ENCODE peak calls at places on chromosomes 12 and 14, in six cellular contexts. One of them, this sample, is unnamed. For H3K4me1, the result is how much of the 10 kb centered on the place peaks cover.

GRCh38 chr12:48767047-48767446 is 21.8 kb downstream of the ADCY6 start:
- DNase-seq in GM12878: no peak
- DNase-seq in HepG2: no peak
- DNase-seq in K562: no peak
- DNase-seq in SK-N-SH: no peak
- DNase-seq in H1: no peak
- DNase-seq in this sample: no peak

GRCh38 chr12:115947696-115948062 is 329.8 kb downstream of the MED13L start:
- DNase-seq in GM12878: no peak
- DNase-seq in HepG2: no peak
- DNase-seq in K562: peak
- DNase-seq in SK-N-SH: no peak
- DNase-seq in H1: no peak
- DNase-seq in this sample: no peak

GRCh38 chr12:3998968-3999792 is 126.0 kb upstream of the PARP11 start:
- DNase-seq in GM12878: no peak
- DNase-seq in HepG2: peak
- DNase-seq in K562: no peak
- DNase-seq in SK-N-SH: no peak
- DNase-seq in H1: no peak
- DNase-seq in this sample: no peak

GRCh38 chr12:93317227-93317626 is 60.5 kb upstream of the NUDT4 start:
- DNase-seq in GM12878: no peak
- DNase-seq in HepG2: peak
- DNase-seq in K562: no peak
- DNase-seq in SK-N-SH: no peak
- DNase-seq in H1: no peak
- DNase-seq in this sample: no peak

GRCh38 chr14:53537421-53538315 is 384.5 kb upstream of the DDHD1 start:
- DNase-seq in GM12878: no peak
- DNase-seq in HepG2: no peak
- DNase-seq in K562: no peak
- DNase-seq in SK-N-SH: no peak
- DNase-seq in H1: no peak
- DNase-seq in this sample: no peak

GRCh38 chr14:96095581-96096476 is 56.7 kb downstream of the C14orf132 start:
- DNase-seq in GM12878: no peak
- DNase-seq in HepG2: peak
- DNase-seq in K562: no peak
- DNase-seq in SK-N-SH: peak
- DNase-seq in H1: no peak
- DNase-seq in this sample: no peak

GRCh38 chr12:131415781-131416180 is 295.1 kb upstream of the SFSWAP start:
- DNase-seq in GM12878: no peak
- DNase-seq in HepG2: no peak
- DNase-seq in K562: peak
- DNase-seq in SK-N-SH: peak
- DNase-seq in H1: no peak
- DNase-seq in this sample: peak

GRCh38 chr14:80669416-80669815 is 272.1 kb downstream of the CEP128 start:
- DNase-seq in GM12878: no peak
- DNase-seq in HepG2: no peak
- DNase-seq in K562: no peak
- DNase-seq in SK-N-SH: no peak
- DNase-seq in H1: no peak
- DNase-seq in this sample: no peak

GRCh38 chr12:56028511-56029165 is 7.8 kb downstream of the IKZF4 start:
- DNase-seq in GM12878: no peak
- DNase-seq in HepG2: no peak
- DNase-seq in K562: no peak
- DNase-seq in SK-N-SH: no peak
- DNase-seq in H1: no peak
- DNase-seq in this sample: no peak

GRCh38 chr14:76997257-76997970 is 31.1 kb downstream of the IRF2BPL start:
- DNase-seq in GM12878: no peak
- DNase-seq in HepG2: no peak
- DNase-seq in K562: no peak
- DNase-seq in SK-N-SH: no peak
- DNase-seq in H1: no peak
- DNase-seq in this sample: no peak

GRCh38 chr12:105955976-105956375 is 182.8 kb downstream of the NUAK1 start:
- DNase-seq in GM12878: no peak
- DNase-seq in HepG2: no peak
- DNase-seq in K562: no peak
- DNase-seq in SK-N-SH: no peak
- DNase-seq in H1: no peak
- DNase-seq in this sample: no peak

GRCh38 chr14:95208598-95208997 is 51.3 kb upstream of the DICER1 start:
- DNase-seq in GM12878: no peak
- DNase-seq in HepG2: no peak
- DNase-seq in K562: no peak
- DNase-seq in SK-N-SH: no peak
- DNase-seq in H1: no peak
- DNase-seq in this sample: no peak

GRCh38 chr12:49705479-49706267 is 1.5 kb downstream of the FMNL3 start:
- DNase-seq in GM12878: no peak
- DNase-seq in HepG2: peak
- DNase-seq in K562: no peak
- DNase-seq in SK-N-SH: peak
- DNase-seq in H1: no peak
- DNase-seq in this sample: no peak

GRCh38 chr12:81284137-81284536 is 206.3 kb downstream of the ACSS3 start:
- DNase-seq in GM12878: no peak
- DNase-seq in HepG2: no peak
- DNase-seq in K562: no peak
- DNase-seq in SK-N-SH: no peak
- DNase-seq in H1: no peak
- DNase-seq in this sample: no peak

GRCh38 chr14:61887628-61888027 is 125.4 kb downstream of the SNAPC1 start:
- DNase-seq in GM12878: no peak
- DNase-seq in HepG2: no peak
- DNase-seq in K562: no peak
- DNase-seq in SK-N-SH: no peak
- DNase-seq in H1: no peak
- DNase-seq in this sample: no peak

GRCh38 chr14:106665814-106666213 is 1139.4 kb downstream of the TMEM121 start:
- DNase-seq in GM12878: no peak
- DNase-seq in HepG2: no peak
- DNase-seq in K562: no peak
- DNase-seq in SK-N-SH: no peak
- DNase-seq in H1: no peak
- DNase-seq in this sample: no peak

GRCh38 chr14:49446801-49447200 is 139.4 kb downstream of the RPS29 start:
- DNase-seq in GM12878: no peak
- DNase-seq in HepG2: no peak
- DNase-seq in K562: no peak
- DNase-seq in SK-N-SH: no peak
- DNase-seq in H1: no peak
- DNase-seq in this sample: no peak

GRCh38 chr12:83843531-83843930 is 1069.1 kb downstream of the SLC6A15 start:
- DNase-seq in GM12878: no peak
- DNase-seq in HepG2: no peak
- DNase-seq in K562: no peak
- DNase-seq in SK-N-SH: no peak
- DNase-seq in H1: no peak
- DNase-seq in this sample: no peak

GRCh38 chr12:32031109-32031508 is 71.9 kb downstream of the RESF1 start:
- DNase-seq in GM12878: no peak
- DNase-seq in HepG2: no peak
- DNase-seq in K562: peak
- DNase-seq in SK-N-SH: no peak
- DNase-seq in H1: no peak
- DNase-seq in this sample: no peak

GRCh38 chr14:36944307-36945010 is 227.9 kb downstream of the SLC25A21 start:
- DNase-seq in GM12878: no peak
- DNase-seq in HepG2: no peak
- DNase-seq in K562: no peak
- DNase-seq in SK-N-SH: no peak
- DNase-seq in H1: no peak
- DNase-seq in this sample: no peak

GRCh38 chr14:36874396-36875138 is 212.9 kb downstream of the PAX9 start:
- DNase-seq in GM12878: no peak
- DNase-seq in HepG2: no peak
- DNase-seq in K562: no peak
- DNase-seq in SK-N-SH: no peak
- DNase-seq in H1: no peak
- DNase-seq in this sample: no peak

GRCh38 chr12:113334786-113335539 is at the start of gene SLC8B1:
- DNase-seq in GM12878: no peak
- DNase-seq in HepG2: peak
- DNase-seq in K562: peak
- DNase-seq in SK-N-SH: peak
- DNase-seq in H1: peak
- DNase-seq in this sample: no peak

DNA sequence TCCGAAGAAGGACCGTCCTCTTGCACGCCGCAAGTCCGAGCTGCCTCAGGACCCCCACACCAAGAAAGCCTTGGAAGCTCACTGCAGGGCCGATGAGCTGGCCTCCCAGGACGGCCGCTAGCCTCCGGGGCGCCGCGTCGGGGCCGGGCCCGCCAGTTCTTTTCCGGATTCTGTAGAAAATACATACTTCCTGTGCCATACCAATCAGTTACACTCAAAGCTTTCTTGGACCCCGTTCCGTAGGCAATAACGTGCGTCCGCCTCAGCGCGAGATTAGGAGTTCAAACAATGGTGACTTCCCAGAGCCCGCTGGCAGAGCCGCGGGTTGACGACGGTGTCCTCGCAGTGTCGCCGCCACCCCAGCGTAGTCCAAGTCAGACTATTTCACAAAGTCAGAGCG is 39.2 kb upstream of the DYNC1H1 start:
- DNase-seq in GM12878: no peak
- DNase-seq in HepG2: no peak
- DNase-seq in K562: no peak
- DNase-seq in SK-N-SH: no peak
- DNase-seq in H1: no peak
- DNase-seq in this sample: no peak
- H3K4me1 ChIP-seq in GM12878: under half
- H3K4me1 ChIP-seq in HepG2: under half
- H3K4me1 ChIP-seq in K562: under half
- H3K4me1 ChIP-seq in SK-N-SH: under half
- H3K4me1 ChIP-seq in H1: under half
- H3K4me1 ChIP-seq in this sample: under half

GRCh38 chr12:13039557-13039956 is 4.6 kb upstream of the FAM234B start:
- DNase-seq in GM12878: no peak
- DNase-seq in HepG2: no peak
- DNase-seq in K562: no peak
- DNase-seq in SK-N-SH: no peak
- DNase-seq in H1: no peak
- DNase-seq in this sample: no peak

GRCh38 chr12:13038491-13039161 is 5.6 kb upstream of the FAM234B start:
- DNase-seq in GM12878: no peak
- DNase-seq in HepG2: no peak
- DNase-seq in K562: no peak
- DNase-seq in SK-N-SH: no peak
- DNase-seq in H1: no peak
- DNase-seq in this sample: no peak

GRCh38 chr12:13041224-13041623 is 3.0 kb upstream of the FAM234B start:
- DNase-seq in GM12878: no peak
- DNase-seq in HepG2: no peak
- DNase-seq in K562: no peak
- DNase-seq in SK-N-SH: no peak
- DNase-seq in H1: no peak
- DNase-seq in this sample: no peak

GRCh38 chr12:13033266-13033875 is 10.8 kb upstream of the FAM234B start:
- DNase-seq in GM12878: no peak
- DNase-seq in HepG2: no peak
- DNase-seq in K562: no peak
- DNase-seq in SK-N-SH: no peak
- DNase-seq in H1: no peak
- DNase-seq in this sample: no peak

DNA sequence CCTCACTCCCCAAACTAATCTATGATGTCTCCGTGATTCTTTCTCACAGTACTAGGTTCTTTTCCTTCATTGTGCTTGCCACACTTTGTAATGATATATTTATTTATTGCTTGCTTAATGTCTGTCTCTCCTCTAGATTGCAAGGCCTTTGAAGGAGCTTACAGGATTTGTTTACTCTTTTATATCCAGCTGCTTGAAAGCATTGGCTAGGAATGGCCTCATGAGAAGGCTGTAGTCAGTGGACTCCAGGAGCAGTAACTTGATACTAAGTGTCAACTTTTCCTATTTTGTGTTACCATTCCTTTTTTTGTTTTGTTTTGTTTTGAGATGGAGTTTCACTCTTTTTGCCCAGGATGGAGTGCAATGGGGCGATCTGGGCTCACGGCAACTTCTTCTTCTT is 7.3 kb upstream of the FAM234B start:
- DNase-seq in GM12878: no peak
- DNase-seq in HepG2: no peak
- DNase-seq in K562: no peak
- DNase-seq in SK-N-SH: no peak
- DNase-seq in H1: no peak
- DNase-seq in this sample: no peak
- TF ChIP-seq JUND in GM12878: no peak
- TF ChIP-seq JUND in HepG2: no peak
- TF ChIP-seq JUND in K562: no peak
- TF ChIP-seq JUND in SK-N-SH: no peak
- TF ChIP-seq JUND in H1: no peak
- TF ChIP-seq JUND in this sample: no peak

GRCh38 chr14:24332094-24332983 is 2.5 kb downstream of the ADCY4 start:
- DNase-seq in GM12878: peak
- DNase-seq in HepG2: peak
- DNase-seq in K562: peak
- DNase-seq in SK-N-SH: peak
- DNase-seq in H1: peak
- DNase-seq in this sample: no peak
- H3K4me3 ChIP-seq in GM12878: peak
- H3K4me3 ChIP-seq in HepG2: peak
- H3K4me3 ChIP-seq in K562: peak
- H3K4me3 ChIP-seq in SK-N-SH: no peak
- H3K4me3 ChIP-seq in H1: peak
- H3K4me3 ChIP-seq in this sample: no peak

DNA sequence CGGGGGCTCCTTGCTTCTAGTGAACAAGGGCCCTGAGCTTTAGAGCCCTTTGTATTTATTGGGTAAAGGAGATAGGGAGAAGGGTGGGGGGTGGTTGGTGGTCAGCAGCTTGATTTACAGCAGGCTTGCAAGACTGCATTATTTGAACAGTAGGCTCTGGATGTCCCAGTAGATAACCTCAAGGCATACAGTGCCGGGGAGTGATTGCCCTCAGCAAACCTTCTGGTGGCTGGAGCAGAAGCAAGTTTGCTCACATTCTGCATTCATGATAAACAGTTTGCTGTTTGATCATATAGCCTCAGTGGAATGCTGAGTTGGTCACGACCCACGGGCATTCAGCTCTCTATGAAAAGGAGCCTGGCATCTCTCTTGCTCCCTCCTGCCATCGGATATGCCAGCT is 16.5 kb upstream of the MAPKAPK5 start:
- DNase-seq in GM12878: no peak
- DNase-seq in HepG2: no peak
- DNase-seq in K562: no peak
- DNase-seq in SK-N-SH: no peak
- DNase-seq in H1: no peak
- DNase-seq in this sample: no peak
- H3K4me1 ChIP-seq in GM12878: under half
- H3K4me1 ChIP-seq in HepG2: under half
- H3K4me1 ChIP-seq in K562: under half
- H3K4me1 ChIP-seq in SK-N-SH: under half
- H3K4me1 ChIP-seq in H1: under half
- H3K4me1 ChIP-seq in this sample: under half

This sample was measured in HCT116.